ENCODE peak calls at places on chromosomes 6 and 20, in seven cellular contexts. C is tibial artery, R is IMR-90, U is fibroblast of mammary gland, S is astrocyte of the spinal cord, L is ovary, N is AG10803. M is an unnamed sample.

GRCh38 chr6:159692303-159693127 is 526 bp downstream of the SOD2 start:
- DNase-seq in U (no peak), R (peak), S (peak), C (peak), N (no peak), L (peak), M (peak)

GRCh38 chr6:145904878-145905277 is 59.3 kb downstream of the SHPRH start:
- DNase-seq in N (no peak), C (no peak), R (no peak), U (no peak), S (no peak), L (no peak), M (no peak)

GRCh38 chr6:152151930-152152329 is 344.4 kb downstream of the ESR1 start:
- DNase-seq in U (no peak), R (no peak), L (no peak), C (no peak), S (no peak), N (peak), M (peak)

GRCh38 chr6:14863896-14864850 is 381.7 kb upstream of the JARID2 start:
- DNase-seq in U (peak), S (no peak), N (no peak), L (no peak), R (no peak), C (no peak), M (no peak)

GRCh38 chr20:41330343-41330720 is 10.3 kb upstream of the LPIN3 start:
- DNase-seq in S (no peak), N (peak), L (no peak), R (peak), U (no peak), C (no peak), M (peak)

GRCh38 chr20:54194724-54195438 is 13.0 kb upstream of the PFDN4 start:
- DNase-seq in S (no peak), L (no peak), R (peak), U (peak), N (peak), C (no peak), M (peak)

GRCh38 chr6:127737768-127738167 is 160.8 kb downstream of the C6orf58 start:
- DNase-seq in L (no peak), S (no peak), N (no peak), C (no peak), U (peak), R (peak), M (peak)

GRCh38 chr6:24574809-24575208 is 71.2 kb downstream of the KIAA0319 start:
- DNase-seq in R (no peak), U (no peak), S (no peak), L (no peak), C (peak), N (no peak), M (no peak)

GRCh38 chr6:134199848-134200606 is 117.9 kb downstream of the SGK1 start:
- DNase-seq in N (no peak), S (no peak), L (no peak), R (no peak), C (no peak), U (no peak), M (no peak)

GRCh38 chr20:45105317-45105716 is 4.4 kb upstream of the KCNS1 start:
- DNase-seq in N (no peak), S (no peak), L (no peak), C (no peak), U (no peak), R (no peak), M (no peak)

GRCh38 chr6:169923468-169924464 is 172.3 kb downstream of the ERMARD start:
- DNase-seq in C (no peak), N (no peak), S (no peak), R (no peak), U (no peak), L (no peak), M (no peak)

GRCh38 chr6:35181933-35182612 is 31.7 kb upstream of the SCUBE3 start:
- DNase-seq in N (peak), C (peak), S (peak), U (peak), L (peak), R (peak), M (peak)

GRCh38 chr20:2405693-2406065 is 25.0 kb downstream of the TGM6 start:
- DNase-seq in U (no peak), R (no peak), N (no peak), L (no peak), C (no peak), S (no peak), M (no peak)

GRCh38 chr6:34305982-34306702 is 57.3 kb upstream of the SMIM29 start:
- DNase-seq in R (peak), U (peak), C (no peak), N (peak), L (peak), S (peak), M (no peak)

GRCh38 chr6:126172151-126172550 is 167.8 kb upstream of the CENPW start:
- DNase-seq in L (no peak), C (no peak), S (no peak), U (no peak), R (no peak), N (no peak), M (no peak)

GRCh38 chr20:17620371-17621228 is 50.7 kb downstream of the DSTN start:
- DNase-seq in U (no peak), S (no peak), N (no peak), R (no peak), L (no peak), C (peak), M (no peak)

GRCh38 chr6:98463038-98463437 is 371.3 kb upstream of the POU3F2 start:
- DNase-seq in C (no peak), R (no peak), U (no peak), L (no peak), N (no peak), S (no peak), M (no peak)

GRCh38 chr6:26071135-26071534 is 16.1 kb upstream of the HFE start:
- DNase-seq in L (no peak), N (peak), S (no peak), U (peak), R (no peak), C (peak), M (peak)

GRCh38 chr20:13338097-13338661 is 117.1 kb downstream of the ISM1 start:
- DNase-seq in N (no peak), S (no peak), L (no peak), R (no peak), U (no peak), C (no peak), M (no peak)

DNA sequence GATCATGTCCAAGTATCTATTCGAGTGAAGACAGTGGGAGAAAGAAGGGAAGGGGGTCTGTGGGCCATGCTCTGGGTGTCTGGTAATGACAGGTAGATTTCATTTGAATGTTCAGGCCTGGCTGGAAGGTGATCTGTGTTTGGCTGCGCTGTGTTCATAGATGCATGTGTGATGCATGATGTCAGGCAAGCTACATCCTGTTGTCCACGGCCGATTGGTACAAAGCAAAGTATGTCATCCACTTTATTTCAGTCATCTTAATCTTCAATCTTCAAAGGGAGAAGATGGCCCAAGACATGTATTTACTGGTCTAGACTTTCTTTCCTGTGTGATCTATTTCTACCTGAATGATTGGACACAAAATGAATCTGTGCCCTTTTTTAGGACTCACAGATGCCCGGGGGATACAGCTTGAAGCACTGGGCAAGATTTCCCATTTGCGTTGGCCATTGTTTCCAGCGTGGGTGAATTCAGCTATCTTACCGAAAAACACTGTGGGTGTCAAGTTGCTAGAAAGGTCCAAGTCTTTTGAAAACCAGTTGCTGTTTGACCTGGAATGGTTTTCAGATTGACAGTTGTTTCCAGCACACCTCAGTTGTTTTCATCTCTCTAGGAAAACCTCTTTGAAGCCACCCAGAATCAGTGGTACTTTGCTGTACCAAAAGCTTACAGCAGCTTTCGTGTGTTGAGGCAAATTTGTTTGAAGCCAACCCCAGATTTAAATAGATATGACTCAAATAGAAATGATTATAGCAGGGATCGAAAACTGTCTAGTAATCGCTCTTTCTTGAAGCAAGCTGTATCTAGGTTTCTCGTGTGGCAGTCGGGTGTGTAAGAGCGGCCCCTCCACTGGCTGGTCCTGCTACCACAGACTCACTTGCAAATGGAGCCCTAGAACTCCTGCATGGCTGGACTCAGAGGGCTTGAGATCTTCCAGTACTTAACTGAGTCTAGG is 27.2 kb downstream of the DUSP22 start:
- DNase-seq in U (no peak), N (no peak), C (no peak), R (no peak), L (no peak), S (no peak), M (no peak)
- H3K4me3 ChIP-seq in U (no peak), N (no peak), C (no peak), R (no peak), L (no peak), S (no peak), M (no peak)

GRCh38 chr20:46588532-46589509 is 38.4 kb upstream of the OCSTAMP start:
- DNase-seq in S (no peak), L (no peak), C (no peak), U (no peak), R (no peak), N (no peak), M (no peak)
- TF ChIP-seq CTCF in S (no peak), L (no peak), C (no peak), U (no peak), R (no peak), N (no peak), M (no peak)

DNA sequence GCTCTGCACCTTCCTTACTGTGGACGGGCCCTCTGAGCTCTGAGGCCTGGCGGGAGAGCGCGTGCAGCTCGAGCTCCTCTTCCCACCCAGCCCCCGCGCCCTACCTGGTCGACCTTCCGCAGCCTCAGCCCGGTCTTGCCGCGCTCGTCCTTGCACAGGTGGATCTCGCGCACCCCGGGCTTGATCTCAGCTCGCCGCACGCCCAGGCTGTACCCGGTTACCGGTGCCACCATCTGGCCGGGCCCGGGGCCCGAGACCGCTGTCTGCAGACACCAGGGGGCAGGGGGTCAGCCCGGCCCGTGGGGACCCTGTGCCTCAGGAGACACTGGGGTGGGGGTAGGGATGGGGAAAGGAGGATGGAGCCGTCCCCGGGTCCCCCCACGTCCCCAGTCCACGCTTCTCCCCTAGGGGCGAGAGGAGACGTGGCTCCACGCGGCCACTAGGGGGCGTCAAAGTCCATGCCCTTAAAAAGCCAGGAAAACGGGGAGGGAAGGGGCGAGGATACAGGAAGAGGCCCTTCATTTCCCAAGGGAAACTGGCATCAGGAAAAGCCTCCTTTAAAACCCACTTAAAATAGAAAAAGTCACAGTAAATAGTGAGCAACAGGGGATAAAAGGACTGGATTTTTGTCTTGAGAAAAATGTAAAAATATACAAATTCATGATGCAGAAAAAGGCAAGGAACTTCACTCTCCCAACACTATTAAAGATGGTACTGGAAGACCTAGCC is 15.5 kb downstream of the SDCBP2 start:
- DNase-seq in L (peak), R (peak), C (peak), S (peak), U (peak), N (peak), M (peak)
- H3K4me3 ChIP-seq in L (no peak), R (peak), C (no peak), S (peak), U (peak), N (peak), M (peak)

GRCh38 chr20:52242237-52243230 is 51.0 kb upstream of the ZFP64 start:
- DNase-seq in R (peak), C (no peak), S (peak), L (no peak), N (peak), U (peak), M (peak)
- TF ChIP-seq CTCF in R (peak), C (peak), S (peak), L (no peak), N (peak), U (peak), M (no peak)

DNA sequence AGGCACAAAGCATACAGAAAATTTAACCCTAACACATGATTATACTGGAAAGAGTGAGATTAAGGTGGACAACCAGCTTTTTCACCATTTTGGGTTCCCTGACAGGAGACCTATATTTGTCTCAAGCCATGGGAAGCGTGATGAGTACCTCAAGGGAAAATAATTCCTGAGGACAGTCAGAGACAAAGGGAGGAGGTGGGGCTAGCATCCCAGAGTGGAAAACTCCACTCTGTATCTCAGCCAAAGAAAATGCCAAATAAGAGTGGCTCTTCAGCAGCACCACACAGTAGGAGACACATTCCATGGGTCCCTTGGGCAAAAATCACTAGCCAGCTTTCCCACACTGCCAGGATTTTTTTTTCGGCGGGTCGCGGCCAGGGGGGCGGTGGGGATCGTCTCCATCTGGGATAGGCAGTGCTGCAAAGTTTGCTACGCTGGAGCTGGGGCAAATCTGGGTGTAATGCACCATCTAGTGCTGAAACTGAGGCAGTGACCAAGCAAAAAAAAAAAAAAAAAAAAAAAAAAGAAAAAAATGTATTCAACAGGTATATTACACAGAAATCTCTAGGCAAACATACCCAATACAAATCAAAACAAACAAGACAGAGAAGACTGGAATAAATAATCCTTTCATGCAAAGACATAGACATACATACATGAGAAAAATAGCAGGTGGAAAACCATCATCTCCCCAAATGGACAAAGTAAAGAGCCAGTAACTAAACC is 77.3 kb upstream of the SLC35F1 start:
- DNase-seq in L (no peak), C (no peak), U (peak), N (peak), R (peak), S (peak), M (peak)
- H3K4me3 ChIP-seq in L (no peak), C (no peak), U (peak), N (peak), R (peak), S (peak), M (peak)

GRCh38 chr6:8059129-8059528 is 5.1 kb downstream of the BLOC1S5 start:
- DNase-seq in C (no peak), U (peak), N (peak), L (no peak), S (peak), R (peak), M (no peak)
- TF ChIP-seq CTCF in C (no peak), U (peak), N (peak), L (no peak), S (peak), R (peak), M (no peak)

GRCh38 chr6:31079656-31080261 is 32.6 kb downstream of the C6orf15 start:
- DNase-seq in U (peak), S (peak), C (peak), L (peak), N (peak), R (peak), M (peak)
- H3K4me3 ChIP-seq in U (no peak), S (no peak), C (no peak), L (no peak), N (no peak), R (no peak), M (no peak)